ENCODE peak calls at places on chromosomes 7 and 10, in seven cellular contexts. J, T, E, D, R, W and Q are unnamed samples.

GRCh38 chr10:123404357-123404756 is 250.2 kb downstream of the BUB3 start:
- DNase-seq in J (no peak), T (no peak), E (no peak), D (no peak), R (no peak), W (no peak), Q (no peak)

GRCh38 chr10:102919237-102919959 is 1.3 kb downstream of the CNNM2 start:
- DNase-seq in J (peak), T (peak), E (peak), D (peak), R (peak), W (peak), Q (peak)

GRCh38 chr7:85103962-85104361 is 82.9 kb downstream of the SEMA3D start:
- DNase-seq in J (peak), T (no peak), E (no peak), D (no peak), R (no peak), W (no peak), Q (no peak)

GRCh38 chr10:71521504-71522290 is 125.0 kb downstream of the CDH23 start:
- DNase-seq in J (no peak), T (no peak), E (no peak), D (no peak), R (no peak), W (no peak), Q (no peak)

GRCh38 chr7:155198901-155199845 is 98.5 kb upstream of the INSIG1 start:
- DNase-seq in J (peak), T (no peak), E (peak), D (no peak), R (no peak), W (no peak), Q (peak)

GRCh38 chr7:142637240-142637639 is 112.0 kb upstream of the PRSS1 start:
- DNase-seq in J (no peak), T (no peak), E (no peak), D (no peak), R (no peak), W (no peak), Q (no peak)

GRCh38 chr7:130084037-130084875 is 13.9 kb downstream of the KLHDC10 start:
- DNase-seq in J (no peak), T (no peak), E (no peak), D (peak), R (no peak), W (no peak), Q (peak)

GRCh38 chr10:132206806-132207535 is 20.2 kb downstream of the DPYSL4 start:
- DNase-seq in J (no peak), T (no peak), E (no peak), D (no peak), R (no peak), W (no peak), Q (no peak)

GRCh38 chr7:32378991-32379390 is 111.2 kb downstream of the LSM5 start:
- DNase-seq in J (no peak), T (no peak), E (no peak), D (peak), R (no peak), W (no peak), Q (no peak)

GRCh38 chr7:7529328-7529727 is 6.3 kb downstream of the COL28A1 start:
- DNase-seq in J (no peak), T (no peak), E (no peak), D (no peak), R (no peak), W (no peak), Q (no peak)

GRCh38 chr10:127429601-127430312 is 119.4 kb upstream of the NPS start:
- DNase-seq in J (no peak), T (no peak), E (no peak), D (no peak), R (no peak), W (no peak), Q (no peak)

GRCh38 chr10:127427926-127428325 is 121.2 kb upstream of the NPS start:
- DNase-seq in J (no peak), T (no peak), E (no peak), D (no peak), R (no peak), W (no peak), Q (peak)

GRCh38 chr10:127431525-127431924 is 117.6 kb upstream of the NPS start:
- DNase-seq in J (no peak), T (no peak), E (no peak), D (no peak), R (no peak), W (no peak), Q (no peak)

GRCh38 chr10:127426746-127427145 is 122.4 kb upstream of the NPS start:
- DNase-seq in J (peak), T (no peak), E (no peak), D (no peak), R (no peak), W (no peak), Q (no peak)

DNA sequence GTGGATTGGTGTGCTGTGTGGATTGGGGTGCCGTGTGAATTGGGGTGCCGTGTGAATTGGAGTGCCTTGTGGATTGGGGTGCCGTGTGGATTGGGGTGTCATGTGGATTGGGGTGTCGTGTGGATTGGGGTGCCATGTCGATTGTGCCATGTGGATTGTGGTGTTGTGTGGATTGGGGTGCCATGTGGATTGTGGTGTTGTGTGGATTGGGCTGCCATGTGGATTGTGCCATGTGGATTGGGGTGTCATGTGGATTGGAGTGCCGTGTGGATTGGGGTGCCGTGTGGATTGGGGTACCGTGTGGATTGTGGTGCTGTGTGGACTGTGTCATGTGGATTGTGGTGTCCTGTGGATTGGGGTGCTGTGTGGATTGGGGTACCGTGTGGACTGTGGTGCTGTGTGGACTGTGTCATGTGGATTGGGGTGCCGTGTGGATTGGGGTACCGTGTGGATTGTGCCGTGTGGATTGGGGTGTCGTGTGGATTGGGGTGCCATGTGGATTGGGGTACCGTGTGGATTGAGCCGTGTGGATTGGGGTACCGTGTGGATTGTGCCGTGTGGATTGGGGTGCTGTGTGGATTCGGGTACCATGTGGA is 120.6 kb upstream of the NPS start:
- DNase-seq in J (no peak), T (no peak), E (no peak), D (no peak), R (no peak), W (no peak), Q (no peak)
- H4K8ac ChIP-seq in J (no peak), T (no peak), E (peak), D (no peak), R (no peak), W (peak), Q (no peak)

GRCh38 chr7:123096976-123097375 is 101.5 kb upstream of the TAS2R16 start:
- DNase-seq in J (no peak), T (no peak), E (no peak), D (no peak), R (no peak), W (no peak), Q (no peak)

GRCh38 chr7:123099712-123100111 is 100.1 kb downstream of the SLC13A1 start:
- DNase-seq in J (no peak), T (no peak), E (no peak), D (no peak), R (no peak), W (no peak), Q (no peak)

GRCh38 chr7:123096434-123096833 is 100.9 kb upstream of the TAS2R16 start:
- DNase-seq in J (no peak), T (no peak), E (no peak), D (no peak), R (no peak), W (no peak), Q (no peak)
- H3K4me2 ChIP-seq in J (no peak), T (no peak), E (no peak), D (no peak), R (no peak), W (no peak), Q (no peak)

DNA sequence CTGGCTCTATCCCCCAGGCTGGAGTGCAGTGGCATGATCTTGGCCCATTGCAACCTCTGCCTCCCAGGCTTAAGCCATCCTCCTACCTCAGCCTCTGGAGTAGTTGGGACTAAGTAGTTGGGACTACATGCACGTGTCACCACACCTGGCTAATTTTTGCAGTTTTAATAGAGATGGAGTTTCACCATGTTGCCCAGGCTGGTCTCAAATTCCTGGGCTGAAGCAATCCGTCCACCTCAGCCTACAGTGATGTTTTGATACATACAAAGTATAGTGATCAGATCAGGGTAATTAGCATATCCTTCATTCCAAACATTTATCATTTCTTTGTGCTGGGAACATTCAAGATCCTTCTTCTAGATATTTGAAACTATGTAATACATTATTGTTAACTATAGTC is 22.5 kb upstream of the TNKS2 start:
- DNase-seq in J (no peak), T (no peak), E (no peak), D (no peak), R (no peak), W (no peak), Q (peak)
- H4K8ac ChIP-seq in J (no peak), T (no peak), E (no peak), D (no peak), R (no peak), W (no peak), Q (no peak)

GRCh38 chr7:158468700-158469296 is 118.8 kb downstream of the PTPRN2 start:
- DNase-seq in J (no peak), T (no peak), E (no peak), D (no peak), R (no peak), W (no peak), Q (no peak)
- H3K4me2 ChIP-seq in J (no peak), T (no peak), E (no peak), D (no peak), R (peak), W (peak), Q (no peak)

DNA sequence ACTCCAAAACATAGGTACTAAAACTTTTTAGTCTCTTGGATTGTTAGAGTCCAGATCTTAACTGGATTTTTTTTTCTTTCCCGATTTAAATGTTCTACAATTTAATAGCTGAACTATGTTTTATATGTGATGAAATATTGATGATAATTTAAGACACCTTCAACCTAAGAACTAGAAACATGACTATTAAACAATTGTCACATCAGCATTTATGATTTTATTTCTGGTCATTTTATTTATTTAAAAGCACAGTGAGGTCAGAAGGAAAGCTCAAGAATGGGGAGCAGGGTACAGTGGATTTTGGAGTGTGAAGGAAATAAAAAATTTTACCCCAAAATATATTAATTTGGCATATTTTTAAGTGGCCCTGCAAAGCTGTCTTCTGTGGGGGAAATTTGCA is 86.2 kb downstream of the TMEM106B start:
- DNase-seq in J (no peak), T (no peak), E (no peak), D (no peak), R (no peak), W (no peak), Q (no peak)
- H4K8ac ChIP-seq in J (no peak), T (no peak), E (no peak), D (no peak), R (no peak), W (no peak), Q (no peak)

GRCh38 chr7:46414946-46415345 is 493.9 kb upstream of the IGFBP3 start:
- DNase-seq in J (no peak), T (no peak), E (no peak), D (peak), R (no peak), W (no peak), Q (no peak)
- H3K4me2 ChIP-seq in J (no peak), T (no peak), E (no peak), D (no peak), R (no peak), W (no peak), Q (peak)

GRCh38 chr7:64892116-64892515 is 11.0 kb upstream of the ZNF273 start:
- DNase-seq in J (no peak), T (no peak), E (no peak), D (no peak), R (no peak), W (no peak), Q (no peak)
- H4K8ac ChIP-seq in J (no peak), T (no peak), E (no peak), D (no peak), R (no peak), W (no peak), Q (no peak)